ENCODE peak calls at places on chromosomes 16 and 17, in four cellular contexts. A is A549, I is uterus, U is IMR-90. P is an unnamed sample.

GRCh38 chr17:32503251-32504165 is 16.7 kb downstream of the CDK5R1 start:
- DNase-seq in I (no peak), U (no peak), A (no peak), P (no peak)

GRCh38 chr17:74987418-74987908 is at the start of gene CDR2L:
- DNase-seq in I (peak), U (peak), A (peak), P (peak)

GRCh38 chr17:16214190-16215001 is 938 bp downstream of the NCOR1 start:
- DNase-seq in I (no peak), U (peak), A (no peak), P (no peak)

GRCh38 chr17:31832748-31833147 is 26.3 kb downstream of the COPRS start:
- DNase-seq in U (no peak), A (no peak), I (no peak), P (no peak)

GRCh38 chr16:89737341-89738071 is 16.2 kb downstream of the ZNF276 start:
- DNase-seq in A (no peak), U (no peak), I (no peak), P (no peak)

GRCh38 chr17:29840884-29841283 is 89.1 kb downstream of the SSH2 start:
- DNase-seq in A (no peak), I (no peak), U (peak), P (no peak)

GRCh38 chr16:9279661-9280060 is 188.2 kb downstream of the HAPSTR1 start:
- DNase-seq in U (no peak), I (no peak), A (no peak), P (no peak)

GRCh38 chr17:4119299-4119698 is 23.5 kb downstream of the ZZEF1 start:
- DNase-seq in I (no peak), U (no peak), A (no peak), P (no peak)

GRCh38 chr16:11327277-11328171 is 17.7 kb upstream of the RMI2 start:
- DNase-seq in A (no peak), I (peak), U (no peak), P (no peak)

GRCh38 chr17:81194941-81195901 is 27.5 kb downstream of the CEP131 start:
- DNase-seq in A (no peak), I (no peak), U (no peak), P (no peak)

GRCh38 chr16:68404736-68405345 is 43.5 kb downstream of the SMPD3 start:
- DNase-seq in A (no peak), I (no peak), U (no peak), P (no peak)

GRCh38 chr16:50269769-50270509 is 3.6 kb downstream of the ADCY7 start:
- DNase-seq in U (no peak), I (no peak), A (no peak), P (no peak)

GRCh38 chr17:45021607-45022287 is 29.7 kb downstream of the DCAKD start:
- DNase-seq in A (peak), I (peak), U (peak), P (peak)

GRCh38 chr16:31880322-31880979 is 6.8 kb downstream of the ZNF267 start:
- DNase-seq in A (no peak), I (no peak), U (peak), P (no peak)

GRCh38 chr17:8949061-8949622 is 16.4 kb downstream of the PIK3R5 start:
- DNase-seq in U (no peak), A (no peak), I (no peak), P (no peak)

GRCh38 chr16:30561212-30561816 is 3.1 kb upstream of the ZNF764 start:
- DNase-seq in I (peak), U (no peak), A (no peak), P (no peak)

GRCh38 chr17:507441-507840 is 154.8 kb upstream of the RPH3AL start:
- DNase-seq in I (no peak), U (no peak), A (no peak), P (no peak)

GRCh38 chr17:35653619-35654361 is 66.7 kb downstream of the AP2B1 start:
- DNase-seq in A (no peak), I (no peak), U (no peak), P (no peak)

GRCh38 chr17:72193395-72194106 is 72.7 kb downstream of the SOX9 start:
- DNase-seq in U (peak), I (no peak), A (no peak), P (peak)

GRCh38 chr17:50805486-50805885 is 29.9 kb upstream of the WFIKKN2 start:
- DNase-seq in U (no peak), I (no peak), A (no peak), P (no peak)

GRCh38 chr17:80619535-80620235 is 75.0 kb downstream of the RPTOR start:
- DNase-seq in U (peak), I (no peak), A (peak), P (peak)

GRCh38 chr17:66268247-66268927 is 34.0 kb upstream of the PRKCA start:
- DNase-seq in A (no peak), I (no peak), U (peak), P (no peak)

DNA sequence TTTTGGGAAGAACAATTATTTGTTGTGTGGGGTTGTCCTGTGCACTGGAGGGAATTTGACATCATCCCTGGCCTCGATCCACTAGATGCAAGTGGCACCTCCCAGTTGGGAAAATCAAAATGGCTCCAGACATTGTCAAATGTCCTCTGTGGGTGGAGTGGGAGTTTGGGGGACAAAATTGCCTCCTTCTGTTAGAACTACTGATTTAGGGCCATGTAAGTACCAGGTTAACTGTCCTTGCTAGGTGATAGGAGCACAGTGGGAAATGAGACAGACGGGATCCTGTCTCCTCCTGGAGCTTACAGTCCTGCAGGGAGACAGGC is 56.8 kb downstream of the ARHGAP23 start:
- DNase-seq in I (no peak), A (no peak), U (no peak), P (no peak)
- TF ChIP-seq POLR2A in I (no peak), A (no peak), U (no peak), P (no peak)

DNA sequence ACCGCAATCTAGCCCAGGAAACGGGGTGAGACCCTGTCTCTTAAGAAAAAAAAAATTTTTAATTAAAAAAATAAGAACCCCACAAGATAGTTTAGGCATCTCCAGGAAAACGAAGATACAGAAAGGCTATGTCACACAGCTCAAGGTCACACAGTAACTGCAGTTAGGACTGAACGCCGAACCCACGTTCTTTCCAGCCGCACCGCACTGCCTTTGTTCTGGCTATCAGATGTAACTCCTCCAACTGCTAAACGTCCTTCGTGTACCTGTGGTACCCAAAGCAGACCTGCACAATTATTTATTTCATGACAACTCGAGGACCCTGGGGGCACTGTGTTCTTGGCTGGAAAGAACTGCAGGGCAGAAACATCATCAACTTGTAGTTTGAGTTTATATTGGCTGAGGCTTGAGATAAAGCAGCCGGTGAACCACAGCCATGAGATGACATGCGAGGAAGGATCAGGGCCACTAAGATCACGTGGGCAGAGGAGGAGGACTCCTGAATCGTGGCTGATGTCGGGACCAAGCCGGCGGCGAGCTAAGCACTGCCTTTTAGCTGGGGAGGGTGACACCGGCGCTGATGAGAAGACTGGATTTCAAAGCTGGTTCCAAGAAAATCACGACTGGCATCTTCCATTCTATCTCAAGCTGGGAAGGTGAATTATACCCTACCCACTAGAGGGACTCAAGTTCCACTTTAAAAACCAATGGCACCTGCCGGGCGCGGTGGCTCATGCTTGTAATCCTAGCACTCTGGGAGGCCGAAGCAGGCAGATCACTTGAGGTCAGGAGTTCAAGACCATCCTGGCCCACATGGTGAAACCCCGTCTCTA is 20.7 kb upstream of the MNT start:
- DNase-seq in I (no peak), U (peak), A (peak), P (no peak)
- TF ChIP-seq CTCF in I (no peak), U (peak), A (no peak), P (no peak)

GRCh38 chr17:42798383-42799380 is at the start of the genes CNTD1 and COA3:
- DNase-seq in A (peak), I (peak), U (peak), P (peak)
- TF ChIP-seq POLR2A in A (peak), I (no peak), U (no peak), P (no peak)

DNA sequence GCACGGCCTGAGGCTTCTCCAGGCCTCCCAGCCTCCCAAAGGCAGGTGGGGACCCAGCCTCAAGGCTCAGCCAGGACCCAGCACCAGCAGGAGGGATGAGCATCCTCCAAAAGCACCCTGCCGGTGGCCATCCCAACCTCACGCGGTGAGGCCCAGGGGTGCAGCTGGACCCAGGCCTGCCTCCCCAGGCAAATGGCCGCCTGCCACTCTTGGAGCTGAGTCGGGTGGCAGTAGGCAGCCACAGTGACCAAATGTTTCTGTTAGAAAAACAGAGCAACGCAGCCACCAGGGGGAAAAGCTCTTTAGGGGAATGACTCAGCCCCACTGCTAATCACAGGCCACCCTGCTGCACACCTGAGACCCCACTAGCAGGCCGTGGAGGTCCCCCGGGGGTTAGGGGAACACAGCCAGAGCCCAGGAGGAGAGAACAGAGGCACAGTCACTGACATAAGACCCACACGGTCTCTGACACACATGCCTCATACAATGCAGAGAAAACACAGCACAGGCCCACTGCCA is 12.5 kb downstream of the BCAR1 start:
- DNase-seq in U (no peak), A (no peak), I (no peak), P (no peak)
- TF ChIP-seq CTCF in U (peak), A (no peak), I (no peak), P (no peak)

GRCh38 chr16:2755158-2755557 is 2.7 kb downstream of the SRRM2 start:
- DNase-seq in A (no peak), I (no peak), U (no peak), P (no peak)

GRCh38 chr16:2753523-2754020 is 1.1 kb downstream of the SRRM2 start:
- DNase-seq in I (no peak), U (no peak), A (no peak), P (no peak)

GRCh38 chr16:2752850-2753522 is 548 bp downstream of the SRRM2 start:
- DNase-seq in A (peak), I (peak), U (peak), P (peak)

GRCh38 chr16:2757344-2757743 is 4.9 kb downstream of the SRRM2 start:
- DNase-seq in U (no peak), A (no peak), I (no peak), P (no peak)

DNA sequence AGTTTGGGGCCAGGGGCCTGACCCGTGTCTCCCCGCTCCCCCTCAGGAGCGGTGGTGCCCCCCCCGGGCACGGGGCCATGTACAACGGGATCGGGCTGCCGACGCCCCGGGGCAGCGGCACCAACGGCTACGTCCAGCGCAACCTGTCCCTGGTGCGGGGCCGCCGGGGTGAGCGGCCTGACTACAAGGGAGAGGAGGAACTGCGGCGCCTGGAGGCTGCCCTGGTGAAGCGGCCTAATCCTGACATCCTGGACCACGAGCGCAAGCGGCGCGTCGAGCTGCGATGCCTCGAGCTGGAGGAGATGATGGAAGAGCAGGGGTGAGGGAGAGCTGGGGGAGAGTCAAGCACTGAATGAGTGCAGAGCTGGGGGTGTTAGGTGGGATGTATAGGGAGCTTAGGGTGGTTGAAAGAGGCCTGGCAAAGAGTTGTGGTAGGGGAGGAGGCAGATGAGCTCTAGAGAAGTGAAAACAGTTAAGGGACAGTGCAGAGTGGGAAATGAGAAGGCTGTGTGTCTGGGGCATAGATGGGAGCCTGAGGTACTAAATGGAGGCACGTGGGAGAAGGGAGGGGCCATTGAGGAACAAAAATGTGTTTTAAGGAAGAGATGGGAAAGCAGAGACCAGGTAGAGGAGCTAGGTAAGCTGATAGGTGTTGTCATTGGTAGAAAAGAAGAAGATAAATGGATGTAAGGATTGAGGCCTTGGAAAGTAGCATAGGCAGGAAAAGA is 4.0 kb downstream of the SRRM2 start:
- DNase-seq in A (no peak), U (no peak), I (no peak), P (no peak)
- TF ChIP-seq POLR2A in A (no peak), U (no peak), I (no peak), P (no peak)